ENCODE peak calls at places on chromosomes 7 and 10, in four cellular contexts. O, H, P and U are unnamed samples.

GRCh38 chr10:48406204-48406603 is 99.7 kb downstream of the MAPK8 start:
- DNase-seq in O (no peak), H (no peak), P (no peak), U (no peak)

GRCh38 chr7:99469381-99470065 is 3.2 kb upstream of the ZNF789 start:
- DNase-seq in O (peak; percentile 20), H (no peak), P (no peak), U (no peak)

GRCh38 chr10:76973091-76973514 is 664.5 kb downstream of the KCNMA1 start:
- DNase-seq in O (no peak), H (no peak), P (no peak), U (no peak)

GRCh38 chr7:94452257-94452656 is 57.4 kb upstream of the CASD1 start:
- DNase-seq in O (no peak), H (no peak), P (no peak), U (no peak)

GRCh38 chr7:24017519-24017918 is 266.5 kb upstream of the NPY start:
- DNase-seq in O (no peak), H (no peak), P (no peak), U (no peak)

GRCh38 chr10:9510626-9511025 is 1456.1 kb downstream of the GATA3 start:
- DNase-seq in O (no peak), H (no peak), P (no peak), U (no peak)

GRCh38 chr10:21517134-21517982 is 8.1 kb downstream of the SKIDA1 start:
- DNase-seq in O (peak; percentile 88), H (no peak), P (no peak), U (no peak)

GRCh38 chr7:112121290-112121689 is 84.9 kb downstream of the DOCK4 start:
- DNase-seq in O (no peak), H (no peak), P (no peak), U (no peak)

GRCh38 chr10:102113261-102113955 is 6.8 kb downstream of the LDB1 start:
- DNase-seq in O (no peak), H (no peak), P (no peak), U (no peak)

GRCh38 chr7:25949672-25950487 is 202.1 kb upstream of the NFE2L3 start:
- DNase-seq in O (no peak), H (no peak), P (no peak), U (no peak)

GRCh38 chr10:112475565-112476233 is 28.7 kb downstream of the VTI1A start:
- DNase-seq in O (no peak), H (no peak), P (no peak), U (no peak)

GRCh38 chr10:111875760-111876159 is 307.8 kb downstream of the GPAM start:
- DNase-seq in O (no peak), H (no peak), P (no peak), U (no peak)

GRCh38 chr7:124716894-124717293 is 48.7 kb downstream of the GPR37 start:
- DNase-seq in O (no peak), H (no peak), P (no peak), U (no peak)

GRCh38 chr10:48363617-48364355 is 57.3 kb downstream of the MAPK8 start:
- DNase-seq in O (no peak), H (peak; percentile 8), P (no peak), U (no peak)

GRCh38 chr10:12579954-12580858 is 230.9 kb downstream of the CAMK1D start:
- DNase-seq in O (no peak), H (no peak), P (no peak), U (no peak)

GRCh38 chr7:28369523-28369922 is 42.8 kb upstream of the CREB5 start:
- DNase-seq in O (no peak), H (no peak), P (no peak), U (no peak)

GRCh38 chr7:84637568-84638338 is 443.2 kb upstream of the SEMA3A start:
- DNase-seq in O (no peak), H (no peak), P (no peak), U (no peak)

GRCh38 chr10:93577565-93577964 is 11.1 kb downstream of the FFAR4 start:
- DNase-seq in O (no peak), H (no peak), P (no peak), U (no peak)

GRCh38 chr7:131513245-131514061 is 43.0 kb downstream of the PODXL start:
- DNase-seq in O (peak; percentile 94), H (peak; percentile 55), P (peak; percentile 78), U (peak; percentile 94)

GRCh38 chr7:116770941-116771340 is 91.4 kb upstream of the CAPZA2 start:
- DNase-seq in O (no peak), H (no peak), P (no peak), U (no peak)

GRCh38 chr7:50558380-50559051 is 6.7 kb downstream of the DDC start:
- DNase-seq in O (no peak), H (no peak), P (no peak), U (no peak)